ENCODE peak calls at places on chromosomes 5 and 9, in seven cellular contexts. W, O, A, H, I, B and Z are unnamed samples.

GRCh38 chr5:34538026-34538672 is 118.0 kb upstream of the RAI14 start:
- DNase-seq in A (no peak), W (peak), B (peak), I (no peak), O (no peak), H (peak), Z (no peak)

GRCh38 chr9:6247266-6247665 is 31.7 kb downstream of the IL33 start:
- DNase-seq in B (no peak), H (no peak), W (no peak), O (no peak), I (no peak), A (no peak), Z (no peak)

GRCh38 chr5:149143470-149143869 is 2.2 kb downstream of the ABLIM3 start:
- DNase-seq in W (no peak), O (no peak), A (no peak), H (peak), I (no peak), B (no peak), Z (no peak)

GRCh38 chr5:44862808-44863207 is 54.1 kb downstream of the MRPS30 start:
- DNase-seq in B (peak), I (no peak), O (no peak), W (no peak), H (no peak), A (peak), Z (no peak)

GRCh38 chr9:88143179-88143578 is 4.9 kb upstream of the SPATA31C2 start:
- DNase-seq in O (no peak), H (no peak), A (no peak), W (no peak), B (no peak), I (no peak), Z (no peak)

GRCh38 chr9:107337676-107338590 is 54.9 kb downstream of the RAD23B start:
- DNase-seq in B (no peak), I (no peak), W (no peak), H (peak), A (no peak), O (no peak), Z (no peak)

GRCh38 chr5:95375591-95375990 is 15.6 kb upstream of the FAM81B start:
- DNase-seq in I (no peak), O (no peak), A (no peak), B (no peak), W (no peak), H (no peak), Z (no peak)

GRCh38 chr9:124365045-124365444 is 50.2 kb downstream of the PSMB7 start:
- DNase-seq in O (no peak), H (no peak), I (no peak), B (no peak), W (no peak), A (no peak), Z (no peak)

GRCh38 chr5:93675458-93676450 is 65.6 kb downstream of the POU5F2 start:
- DNase-seq in I (no peak), W (no peak), A (no peak), O (no peak), H (no peak), B (no peak), Z (no peak)

GRCh38 chr5:177303925-177304391 is 359 bp downstream of the PRELID1 start:
- DNase-seq in A (no peak), I (no peak), H (no peak), W (no peak), O (no peak), B (no peak), Z (no peak)

GRCh38 chr5:177300971-177301370 is 2.5 kb downstream of the RAB24 start:
- DNase-seq in A (no peak), W (no peak), H (no peak), I (no peak), O (no peak), B (no peak), Z (no peak)

GRCh38 chr5:177301503-177302165 is 1.9 kb downstream of the RAB24 start:
- DNase-seq in H (peak), O (no peak), I (no peak), B (no peak), W (peak), A (no peak), Z (peak)

GRCh38 chr5:177303121-177303924 is at the start of the genes PRELID1 and RAB24:
- DNase-seq in I (peak), H (peak), W (peak), O (peak), A (no peak), B (peak), Z (peak)

GRCh38 chr5:177302354-177303110 is 987 bp downstream of the RAB24 start:
- DNase-seq in O (no peak), I (no peak), W (no peak), A (no peak), B (peak), H (no peak), Z (no peak)
- TF ChIP-seq CTCF in O (no peak), I (no peak), W (no peak), A (no peak), B (peak), H (no peak), Z (no peak)

GRCh38 chr5:76952795-76953536 is at the start of gene CRHBP:
- DNase-seq in I (peak), W (no peak), O (no peak), A (no peak), H (no peak), B (peak), Z (no peak)
- TF ChIP-seq CTCF in I (no peak), W (no peak), O (no peak), A (no peak), H (no peak), B (no peak), Z (no peak)

GRCh38 chr5:54362992-54363630 is 52.7 kb upstream of the ARL15 start:
- DNase-seq in A (no peak), H (no peak), O (no peak), W (no peak), B (no peak), I (no peak), Z (no peak)
- TF ChIP-seq CTCF in A (no peak), H (no peak), O (no peak), W (no peak), B (no peak), I (no peak), Z (no peak)

GRCh38 chr5:132464155-132464939 is 26.2 kb downstream of the IRF1 start:
- DNase-seq in A (no peak), O (no peak), W (peak), I (no peak), H (no peak), B (peak), Z (no peak)
- TF ChIP-seq CTCF in A (no peak), O (peak), W (peak), I (no peak), H (no peak), B (no peak), Z (no peak)

DNA sequence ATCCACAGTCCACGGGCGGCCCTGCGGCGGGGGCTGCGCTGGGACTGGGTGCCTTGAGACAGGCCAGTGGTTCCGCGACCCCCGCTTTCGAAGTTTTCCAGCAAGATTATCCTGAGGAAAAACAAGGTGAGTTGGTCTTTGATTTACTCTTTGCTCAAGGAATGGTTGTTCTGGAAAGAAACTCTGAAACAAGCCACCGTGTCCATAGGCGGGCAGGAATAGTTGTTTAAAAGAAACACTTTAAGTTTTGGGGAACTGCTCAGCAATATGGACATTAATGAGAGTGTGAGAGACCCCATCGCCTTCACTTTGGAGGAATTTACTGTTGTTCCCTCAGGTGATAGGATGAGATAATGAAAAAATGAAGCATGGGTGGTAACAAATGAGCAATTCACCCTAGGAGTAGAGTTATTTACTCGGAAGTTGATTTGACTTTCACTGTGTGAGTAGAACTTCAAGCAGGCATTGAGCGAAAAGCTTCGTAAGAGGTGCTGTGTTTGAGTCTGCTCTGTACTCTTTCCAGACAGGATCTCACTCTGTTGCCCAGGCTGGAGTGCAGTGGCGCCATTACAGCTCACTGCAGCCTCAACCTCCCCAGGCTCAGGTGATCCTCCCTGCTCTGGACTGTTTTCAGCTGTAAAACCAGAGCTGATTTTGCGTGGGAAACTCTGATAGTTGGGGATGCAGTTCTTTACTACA is 1.1 kb downstream of the DMRTA1 start:
- DNase-seq in O (no peak), A (no peak), B (peak), H (no peak), I (no peak), W (peak), Z (no peak)
- TF ChIP-seq CTCF in O (no peak), A (no peak), B (no peak), H (no peak), I (no peak), W (no peak), Z (no peak)

DNA sequence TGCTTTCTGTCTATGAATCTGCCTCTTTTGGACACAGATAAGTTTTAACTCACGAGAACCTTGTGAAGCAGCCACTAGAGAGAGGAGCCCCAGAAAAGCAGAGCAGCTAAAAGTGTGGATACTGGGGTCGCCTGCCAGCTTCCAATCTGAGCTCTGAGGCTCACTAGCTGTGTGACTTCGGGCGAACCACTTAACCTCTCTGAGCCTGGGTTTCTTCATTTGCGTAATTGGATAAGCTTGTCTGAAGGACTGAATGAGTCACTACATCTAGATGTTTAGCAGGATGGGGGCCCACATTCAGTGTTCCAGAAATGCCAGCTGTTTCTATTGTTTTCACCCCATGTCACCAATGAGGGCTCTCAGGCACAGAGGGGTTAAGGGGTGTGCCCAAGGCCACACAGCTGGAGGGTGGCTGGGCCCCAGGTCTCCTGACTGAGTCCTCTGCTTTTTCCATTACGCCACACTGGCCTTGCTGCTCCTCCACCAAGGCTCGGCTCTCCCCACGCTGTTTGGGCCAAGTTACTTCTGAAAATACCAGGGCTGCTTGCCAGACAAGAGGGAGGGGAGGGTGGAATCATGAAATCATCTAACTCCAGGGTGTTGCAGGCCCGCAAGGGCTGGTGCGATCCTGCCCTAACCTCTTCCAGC is 36.2 kb downstream of the SH3PXD2B start:
- DNase-seq in O (peak), H (peak), W (no peak), A (no peak), I (no peak), B (no peak), Z (peak)
- TF ChIP-seq CTCF in O (no peak), H (no peak), W (no peak), A (no peak), I (no peak), B (no peak), Z (no peak)

GRCh38 chr5:29370248-29370647 is 1823.2 kb upstream of the CDH6 start:
- DNase-seq in H (no peak), A (no peak), O (no peak), I (no peak), B (no peak), W (no peak), Z (no peak)
- TF ChIP-seq CTCF in H (no peak), A (no peak), O (no peak), I (no peak), B (no peak), W (no peak), Z (no peak)